ENCODE peak calls at places on chromosomes 16 and 17, in four cellular contexts. A is prostate gland, S is OCI-LY7, R is trophoblast cell. O is an unnamed sample.

GRCh38 chr16:80463776-80464175 is 77.0 kb upstream of the DYNLRB2 start:
- DNase-seq in A (no peak), S (no peak), R (no peak), O (no peak)

GRCh38 chr16:76309639-76310335 is 32.6 kb downstream of the CNTNAP4 start:
- DNase-seq in A (no peak), S (no peak), R (no peak), O (no peak)

GRCh38 chr16:87927195-87927562 is 9.2 kb downstream of the CA5A start:
- DNase-seq in A (no peak), S (no peak), R (no peak), O (no peak)

GRCh38 chr16:49733278-49734009 is 122.5 kb downstream of the ZNF423 start:
- DNase-seq in A (no peak), S (no peak), R (no peak), O (no peak)

GRCh38 chr16:87145181-87146176 is 171.7 kb downstream of the C16orf95 start:
- DNase-seq in A (no peak), S (no peak), R (no peak), O (no peak)

GRCh38 chr16:2150418-2151187 is 2.2 kb downstream of the RAB26 start:
- DNase-seq in A (no peak), S (peak; percentile 38), R (no peak), O (no peak)

GRCh38 chr16:48158296-48158695 is 2.5 kb upstream of the ABCC12 start:
- DNase-seq in A (no peak), S (no peak), R (no peak), O (no peak)

GRCh38 chr16:86618431-86619262 is 40.3 kb downstream of the FOXL1 start:
- DNase-seq in A (no peak), S (no peak), R (no peak), O (no peak)

GRCh38 chr17:1998426-1998784 is 26.7 kb downstream of the RTN4RL1 start:
- DNase-seq in A (no peak), S (no peak), R (no peak), O (no peak)

GRCh38 chr16:71629617-71630016 is 3.6 kb downstream of the MARVELD3 start:
- DNase-seq in A (peak; percentile 42), S (no peak), R (no peak), O (no peak)

GRCh38 chr17:35807371-35808144 is 1.7 kb upstream of the TAF15 start:
- DNase-seq in A (no peak), S (no peak), R (no peak), O (no peak)

GRCh38 chr16:1430759-1431496 is at the start of gene PERCC1:
- DNase-seq in A (peak; percentile 49), S (no peak), R (no peak), O (no peak)

GRCh38 chr17:66290097-66290722 is 12.2 kb upstream of the PRKCA start:
- DNase-seq in A (no peak), S (peak; percentile 26), R (no peak), O (no peak)

GRCh38 chr16:21190599-21190998 is 20.8 kb downstream of the ZP2 start:
- DNase-seq in A (no peak), S (no peak), R (no peak), O (no peak)

GRCh38 chr16:85393674-85394510 is 219.2 kb upstream of the GSE1 start:
- DNase-seq in A (no peak), S (peak; percentile 73), R (peak; percentile 30), O (peak; percentile 65)

GRCh38 chr17:44059101-44059892 is 7.2 kb downstream of the LSM12 start:
- DNase-seq in A (no peak), S (no peak), R (no peak), O (no peak)

GRCh38 chr17:50443492-50444051 is 17.6 kb downstream of the ACSF2 start:
- DNase-seq in A (no peak), S (no peak), R (no peak), O (no peak)

GRCh38 chr17:59851431-59852375 is 41.0 kb downstream of the TUBD1 start:
- DNase-seq in A (peak; percentile 65), S (no peak), R (no peak), O (no peak)

GRCh38 chr16:23408242-23409201 is 44.5 kb downstream of the COG7 start:
- DNase-seq in A (peak; percentile 41), S (no peak), R (peak; percentile 19), O (peak; percentile 49)

GRCh38 chr17:76497979-76498885 is 3.0 kb downstream of the RHBDF2 start:
- DNase-seq in A (peak; percentile 70), S (no peak), R (peak; percentile 52), O (peak; percentile 87)

GRCh38 chr17:60381958-60382357 is 10.0 kb downstream of the USP32 start:
- DNase-seq in A (no peak), S (no peak), R (peak; percentile 19), O (no peak)

GRCh38 chr16:57627184-57627871 is 1.1 kb upstream of the ADGRG1 start:
- DNase-seq in A (no peak), S (no peak), R (peak; percentile 89), O (no peak)

GRCh38 chr17:61307905-61308886 is 91.4 kb upstream of the TBX2 start:
- DNase-seq in A (no peak), S (no peak), R (no peak), O (no peak)

GRCh38 chr17:50168319-50168718 is 2.5 kb downstream of the SGCA start:
- DNase-seq in A (no peak), S (no peak), R (no peak), O (no peak)

GRCh38 chr16:20887207-20887606 is 13.0 kb downstream of the DCUN1D3 start:
- DNase-seq in A (no peak), S (no peak), R (no peak), O (no peak)

GRCh38 chr16:64455275-64455674 is 666.6 kb downstream of the CDH11 start:
- DNase-seq in A (no peak), S (peak; percentile 39), R (no peak), O (no peak)

GRCh38 chr16:7211781-7212180 is 120.9 kb upstream of the RBFOX1 start:
- DNase-seq in A (no peak), S (no peak), R (no peak), O (no peak)

GRCh38 chr16:57979006-57979585 is 8.2 kb upstream of the CNGB1 start:
- DNase-seq in A (no peak), S (no peak), R (no peak), O (no peak)

GRCh38 chr16:85522842-85523601 is 90.1 kb upstream of the GSE1 start:
- DNase-seq in A (peak; percentile 37), S (no peak), R (peak; percentile 50), O (no peak)

GRCh38 chr16:74771656-74772315 is 2.8 kb downstream of the FA2H start:
- DNase-seq in A (no peak), S (peak; percentile 80), R (no peak), O (no peak)

GRCh38 chr17:6082335-6082734 is 12.2 kb downstream of the WSCD1 start:
- DNase-seq in A (no peak), S (no peak), R (no peak), O (no peak)

GRCh38 chr17:1177099-1177996 is 2.4 kb downstream of the ABR start:
- DNase-seq in A (no peak), S (no peak), R (no peak), O (peak; percentile 43)

GRCh38 chr16:57277586-57277985 is 6.9 kb downstream of the PLLP start:
- DNase-seq in A (no peak), S (no peak), R (peak; percentile 85), O (no peak)

GRCh38 chr17:7323731-7324437 is 5.3 kb downstream of the NEURL4 start:
- DNase-seq in A (peak; percentile 43), S (peak; percentile 45), R (peak; percentile 51), O (peak; percentile 50)

GRCh38 chr16:23557779-23558330 is 328 bp downstream of the UBFD1 start:
- DNase-seq in A (peak; percentile 16), S (no peak), R (no peak), O (no peak)

DNA sequence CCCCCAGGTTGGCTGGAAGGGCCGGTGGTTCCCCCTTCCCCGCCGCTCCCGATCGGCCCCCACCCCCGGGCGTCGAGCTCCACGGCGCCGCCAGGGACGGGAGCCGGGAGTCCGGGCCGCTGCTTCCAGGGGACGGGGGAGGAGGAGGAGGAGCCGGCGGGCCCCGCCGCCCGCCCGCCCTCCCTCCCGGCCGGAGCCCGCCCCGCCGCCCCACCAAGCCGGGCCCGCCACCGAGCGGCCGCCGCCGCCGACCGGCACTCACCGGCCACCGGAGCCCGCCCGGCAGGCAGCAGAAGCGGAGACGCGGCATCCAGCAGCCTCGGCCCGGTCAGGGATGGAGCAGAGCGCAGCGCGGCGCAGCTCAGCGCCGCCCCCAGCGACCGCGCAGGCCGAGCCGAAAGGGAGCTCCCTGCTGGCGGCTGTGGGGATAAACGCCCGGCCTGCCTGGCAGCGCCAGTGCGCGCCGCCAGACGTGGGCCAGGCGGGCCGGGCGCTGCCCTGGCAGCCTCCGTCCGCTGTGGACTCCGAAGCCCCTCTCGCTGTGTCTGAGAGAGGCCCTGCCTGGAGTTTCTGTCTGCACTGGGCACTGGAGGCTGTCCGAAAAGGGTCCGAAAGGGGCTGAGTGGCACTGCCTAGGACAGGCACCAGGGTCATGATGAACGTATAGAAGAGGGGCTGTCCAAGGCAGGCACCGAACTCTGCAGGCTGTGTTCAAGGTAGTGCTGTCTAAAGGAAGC is at the start of gene MYO18A:
- DNase-seq in A (peak; percentile 64), S (peak; percentile 88), R (peak; percentile 72), O (peak; percentile 80)
- H3K27ac ChIP-seq in A (peak within 1 kb of the TSS; percentile 82), S (no peak within 1 kb of the TSS), R (peak within 1 kb of the TSS; percentile 15), O (peak within 1 kb of the TSS; percentile 92)

GRCh38 chr17:42120161-42121065 is 754 bp downstream of the KAT2A start:
- DNase-seq in A (no peak), S (peak; percentile 48), R (no peak), O (no peak)

GRCh38 chr17:42118545-42118944 is 2.6 kb downstream of the KAT2A start:
- DNase-seq in A (no peak), S (peak; percentile 71), R (no peak), O (no peak)

GRCh38 chr17:42117397-42118125 is 3.6 kb downstream of the KAT2A start:
- DNase-seq in A (no peak), S (no peak), R (no peak), O (no peak)

GRCh38 chr17:42118126-42118510 is 3.0 kb downstream of the KAT2A start:
- DNase-seq in A (no peak), S (no peak), R (no peak), O (no peak)

DNA sequence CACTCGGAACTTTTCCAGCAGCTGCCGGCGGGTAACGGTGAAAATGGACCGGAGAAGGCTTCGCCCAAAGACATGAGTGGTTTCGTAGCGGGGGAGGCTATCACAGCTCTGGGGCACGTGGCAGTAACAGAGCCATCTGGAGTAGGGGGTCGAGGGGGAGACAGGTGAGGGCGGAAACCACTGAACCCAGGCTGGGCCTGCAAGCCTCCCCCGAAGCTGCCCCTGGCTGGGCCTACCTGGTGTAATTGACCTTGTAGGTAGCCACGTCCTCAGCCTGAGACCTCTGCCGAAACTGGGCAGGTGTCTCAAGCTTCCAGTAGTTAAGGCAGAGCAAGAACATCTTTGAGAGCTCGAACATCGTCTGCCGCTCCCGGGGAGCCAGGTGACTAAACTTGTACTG is 1.9 kb downstream of the KAT2A start:
- DNase-seq in A (no peak), S (no peak), R (no peak), O (no peak)
- H3K27ac ChIP-seq in A (no peak overlapping the region), S (peak overlapping the region; percentile 46), R (no peak overlapping the region), O (no peak overlapping the region)

DNA sequence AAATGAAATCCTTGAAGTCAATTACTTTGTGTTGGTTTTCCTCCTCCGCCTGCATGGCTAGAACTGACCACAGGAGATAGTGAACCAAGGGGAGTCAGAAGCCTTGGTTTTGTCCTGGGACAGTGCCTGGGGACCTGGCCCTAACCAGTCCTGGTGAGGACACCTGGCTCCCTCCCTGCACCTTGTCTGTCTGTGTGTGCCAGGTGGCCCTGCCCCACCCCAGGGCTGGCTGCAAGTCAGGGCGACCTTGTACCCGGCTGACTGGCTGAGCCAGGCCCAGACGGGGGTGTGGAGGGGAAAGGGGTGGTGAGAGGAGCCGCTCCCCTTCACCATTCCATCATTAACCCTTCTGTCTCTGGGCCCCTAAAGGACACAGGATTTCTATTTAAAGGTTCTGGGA is 3.4 kb downstream of the RAPGEFL1 start:
- DNase-seq in A (peak; percentile 48), S (no peak), R (no peak), O (no peak)
- H3K27ac ChIP-seq in A (peak overlapping the region; percentile 24), S (no peak overlapping the region), R (no peak overlapping the region), O (peak overlapping the region; percentile 3)

GRCh38 chr17:78458739-78459335 is 80.4 kb downstream of the PGS1 start:
- DNase-seq in A (no peak), S (no peak), R (no peak), O (no peak)
- H3K27ac ChIP-seq in A (no peak overlapping the region), S (no peak overlapping the region), R (no peak overlapping the region), O (no peak overlapping the region)

O was measured in left ventricle myocardium inferior.